ENCODE peak calls at places on chromosomes 1 and 21, in nine cellular contexts. F, J, T, M, Z, B, Q, K and X are unnamed samples.

GRCh38 chr21:38788275-38788911 is 17.3 kb upstream of the ETS2 start:
- DNase-seq in K (no peak), Q (no peak), M (no peak), Z (peak), J (no peak), T (no peak), B (no peak), F (no peak), X (no peak)

GRCh38 chr1:36257375-36257767 is 33.1 kb downstream of the THRAP3 start:
- DNase-seq in J (no peak), K (no peak), T (no peak), B (peak), Z (no peak), Q (no peak), F (no peak), M (peak), X (peak)

GRCh38 chr1:2311184-2312032 is 79.9 kb downstream of the MORN1 start:
- DNase-seq in Z (peak), F (no peak), B (peak), M (peak), J (peak), T (peak), K (no peak), Q (peak), X (peak)

GRCh38 chr1:186806477-186806876 is 22.3 kb upstream of the PLA2G4A start:
- DNase-seq in F (no peak), K (no peak), Z (peak), B (peak), Q (peak), J (no peak), T (no peak), M (peak), X (peak)

GRCh38 chr1:155105604-155106011 is 22.1 kb upstream of the EFNA1 start:
- DNase-seq in M (no peak), F (no peak), K (no peak), J (no peak), B (no peak), Q (no peak), T (no peak), Z (no peak), X (no peak)

GRCh38 chr1:112267929-112268328 is 128.1 kb upstream of the CTTNBP2NL start:
- DNase-seq in Q (no peak), B (no peak), T (no peak), J (no peak), Z (no peak), F (no peak), M (no peak), K (no peak), X (no peak)

GRCh38 chr1:46539968-46540367 is 11.5 kb downstream of the KNCN start:
- DNase-seq in Z (peak), F (no peak), M (no peak), K (no peak), B (peak), J (no peak), Q (peak), T (peak), X (no peak)

GRCh38 chr1:85936470-85936869 is 220.1 kb downstream of the COL24A1 start:
- DNase-seq in J (no peak), F (no peak), Z (no peak), T (no peak), M (no peak), B (no peak), Q (no peak), K (no peak), X (no peak)

GRCh38 chr1:109530457-109531204 is 9.0 kb upstream of the GPR61 start:
- DNase-seq in T (no peak), Z (no peak), K (no peak), F (no peak), J (no peak), B (no peak), M (no peak), Q (no peak), X (no peak)

GRCh38 chr1:22503721-22504410 is 52.2 kb downstream of the ZBTB40 start:
- DNase-seq in B (no peak), M (no peak), K (no peak), Q (no peak), Z (peak), F (no peak), J (no peak), T (no peak), X (no peak)

GRCh38 chr1:53725238-53725689 is 13.7 kb downstream of the GLIS1 start:
- DNase-seq in K (no peak), T (no peak), F (no peak), B (peak), Q (no peak), Z (peak), J (no peak), M (peak), X (peak)

GRCh38 chr1:107879338-107879737 is 85.6 kb downstream of the VAV3 start:
- DNase-seq in M (no peak), Z (no peak), T (no peak), B (no peak), F (no peak), Q (no peak), K (no peak), J (no peak), X (no peak)

GRCh38 chr1:8632092-8632491 is 185.3 kb downstream of the RERE start:
- DNase-seq in T (no peak), J (no peak), B (no peak), Z (no peak), F (no peak), M (no peak), Q (no peak), K (no peak), X (no peak)

GRCh38 chr1:11613347-11613746 is 40.9 kb downstream of the FBXO2 start:
- DNase-seq in Z (no peak), K (no peak), J (no peak), T (no peak), M (no peak), B (no peak), F (no peak), Q (no peak), X (no peak)